ENCODE peak calls at places on chromosomes 16 and 17, in eight cellular contexts. E, I, B, M, A, C, X and S are unnamed samples. For H3K36me3, the result is how much of the 10 kb centered on the place peaks cover.

GRCh38 chr17:10226930-10227695 is 28.7 kb upstream of the GAS7 start:
- DNase-seq in E (peak), B (no peak), I (peak), A (no peak), C (peak), M (no peak), X (peak), S (no peak)

GRCh38 chr17:48492401-48493298 is 38.2 kb downstream of the HOXB1 start:
- DNase-seq in A (peak), E (peak), X (peak), I (no peak), C (peak), B (no peak), M (no peak), S (no peak)

GRCh38 chr17:59311051-59311468 is 20.4 kb upstream of the YPEL2 start:
- DNase-seq in M (peak), I (peak), X (no peak), A (no peak), E (peak), C (no peak), B (no peak), S (no peak)

GRCh38 chr16:22400899-22401298 is 26.5 kb upstream of the CDR2 start:
- DNase-seq in E (no peak), I (no peak), M (no peak), X (no peak), C (no peak), A (no peak), B (no peak), S (no peak)

GRCh38 chr17:37182786-37183185 is 193.0 kb upstream of the C17orf78 start:
- DNase-seq in X (no peak), B (no peak), I (no peak), A (peak), E (no peak), M (peak), C (no peak), S (no peak)

GRCh38 chr17:72258711-72259110 is 137.9 kb downstream of the SOX9 start:
- DNase-seq in I (no peak), E (no peak), M (no peak), A (no peak), B (no peak), C (no peak), X (no peak), S (no peak)

GRCh38 chr16:74984194-74984669 is 691 bp downstream of the WDR59 start:
- DNase-seq in X (no peak), B (no peak), E (no peak), I (no peak), A (peak), C (no peak), M (peak), S (no peak)

GRCh38 chr16:66660422-66661209 is 35.9 kb downstream of the CMTM4 start:
- DNase-seq in E (peak), C (peak), A (peak), X (peak), I (no peak), M (peak), B (peak), S (peak)

GRCh38 chr17:53127331-53127730 is 695.4 kb upstream of the KIF2B start:
- DNase-seq in A (no peak), B (no peak), M (no peak), C (no peak), X (no peak), E (no peak), I (no peak), S (no peak)

GRCh38 chr17:35163886-35164285 is 16.3 kb downstream of the UNC45B start:
- DNase-seq in E (no peak), X (no peak), B (no peak), M (no peak), C (no peak), I (no peak), A (no peak), S (no peak)

GRCh38 chr17:35160354-35161201 is 13.0 kb downstream of the UNC45B start:
- DNase-seq in A (no peak), E (no peak), I (no peak), B (no peak), M (no peak), X (peak), C (no peak), S (no peak)

GRCh38 chr17:35159926-35160325 is 12.3 kb downstream of the UNC45B start:
- DNase-seq in I (no peak), E (no peak), B (no peak), A (no peak), C (no peak), M (peak), X (no peak), S (no peak)

GRCh38 chr17:35162755-35163154 is 15.1 kb downstream of the UNC45B start:
- DNase-seq in A (no peak), C (no peak), X (no peak), E (no peak), I (no peak), B (no peak), M (no peak), S (no peak)

GRCh38 chr17:35161281-35161761 is 13.7 kb downstream of the UNC45B start:
- DNase-seq in A (no peak), E (no peak), X (no peak), B (no peak), C (no peak), I (no peak), M (peak), S (no peak)
- H3K4me3 ChIP-seq in A (no peak), E (no peak), X (no peak), B (no peak), C (no peak), I (no peak), M (no peak), S (no peak)

DNA sequence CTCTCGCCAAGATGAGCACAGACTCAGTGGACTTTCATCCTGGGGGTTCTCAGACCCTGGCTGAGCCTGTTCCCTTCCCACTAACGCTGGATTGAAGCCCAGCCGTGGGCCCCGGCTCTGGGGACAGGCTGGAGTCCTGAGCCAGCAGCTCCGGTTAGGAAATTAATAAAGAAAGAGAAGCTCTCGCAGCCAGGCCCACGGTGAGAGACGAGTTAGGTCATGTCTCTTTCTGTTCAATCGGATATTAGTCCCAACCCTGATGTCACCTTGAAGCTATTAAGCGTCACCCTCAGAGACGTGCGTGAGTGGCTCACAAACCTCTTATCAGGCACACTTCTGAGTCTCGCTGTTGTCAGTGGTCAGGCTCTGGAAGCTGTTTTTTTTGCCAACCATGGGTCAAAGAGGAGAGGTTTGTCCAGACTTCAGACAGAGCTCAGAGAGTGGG is 27.0 kb downstream of the MEOX1 start:
- DNase-seq in A (peak), M (peak), X (no peak), B (no peak), C (peak), I (no peak), E (no peak), S (no peak)
- H3K36me3 ChIP-seq in A (under half), M (under half), X (under half), B (under half), C (under half), I (under half), E (under half), S (under half)

DNA sequence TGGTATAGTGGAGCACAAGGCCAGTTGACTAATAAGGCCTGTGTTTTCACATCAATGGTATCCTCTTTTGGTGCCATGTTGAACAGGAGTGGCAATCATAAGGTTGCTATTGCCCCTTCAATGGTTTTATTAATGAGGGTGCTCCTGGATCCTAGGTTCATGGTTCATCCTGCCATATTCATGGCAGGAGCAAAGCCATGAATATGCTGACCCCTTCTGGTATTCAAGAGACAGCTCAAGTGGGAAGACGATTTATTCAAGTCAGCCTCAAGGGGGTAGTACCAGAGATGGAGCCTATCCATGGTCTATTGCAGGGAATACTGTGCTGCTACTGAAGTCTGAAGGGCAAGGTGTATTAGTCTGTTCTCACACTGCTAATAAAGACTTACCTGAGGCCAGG is 2.6 kb downstream of the ABCA9 start:
- DNase-seq in I (peak), M (no peak), C (no peak), B (no peak), E (no peak), X (no peak), A (no peak), S (no peak)
- TF ChIP-seq CTCF in I (peak), M (no peak), C (no peak), B (no peak), E (no peak), X (no peak), A (no peak), S (no peak)

GRCh38 chr17:74231846-74232713 is 18.7 kb downstream of the TTYH2 start:
- DNase-seq in X (no peak), C (no peak), B (no peak), M (no peak), I (no peak), E (no peak), A (no peak), S (no peak)
- H3K4me3 ChIP-seq in X (no peak), C (no peak), B (no peak), M (no peak), I (no peak), E (no peak), A (no peak), S (no peak)

GRCh38 chr17:16448490-16448889 is 33.1 kb downstream of the TRPV2 start:
- DNase-seq in M (no peak), A (no peak), X (no peak), C (no peak), B (no peak), E (no peak), I (no peak), S (no peak)

GRCh38 chr17:16450028-16450427 is 34.7 kb downstream of the TRPV2 start:
- DNase-seq in A (no peak), C (no peak), I (no peak), X (no peak), M (no peak), E (no peak), B (no peak), S (no peak)

GRCh38 chr17:16449121-16449570 is 33.8 kb downstream of the TRPV2 start:
- DNase-seq in I (no peak), M (peak), A (peak), C (no peak), X (no peak), E (no peak), B (no peak), S (no peak)

GRCh38 chr17:16446338-16446983 is 31.1 kb downstream of the TRPV2 start:
- DNase-seq in B (no peak), I (no peak), A (no peak), X (no peak), E (no peak), C (no peak), M (no peak), S (no peak)

DNA sequence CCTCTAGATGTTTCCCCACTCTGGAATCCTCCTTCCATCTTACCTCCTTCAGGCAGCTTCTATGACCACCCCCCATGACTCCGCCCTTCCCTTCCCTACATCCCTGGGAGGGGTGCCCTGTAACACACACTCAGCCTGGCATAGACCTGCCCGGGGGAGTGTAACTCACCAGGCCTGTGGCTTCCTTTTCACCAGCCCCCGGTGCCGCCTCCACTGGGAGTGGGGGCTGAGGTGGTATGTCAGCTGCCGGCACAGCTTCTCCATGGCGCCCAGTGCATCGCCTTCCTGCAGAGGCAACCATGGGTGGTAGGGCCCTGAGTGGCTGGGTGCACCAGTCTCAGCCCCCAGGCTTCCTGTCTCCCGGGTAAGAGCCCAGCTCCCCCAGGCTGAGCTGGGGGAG is 32.3 kb downstream of the TRPV2 start:
- DNase-seq in B (no peak), I (no peak), E (no peak), A (no peak), M (no peak), X (no peak), C (no peak), S (no peak)
- H3K36me3 ChIP-seq in B (under half), I (under half), E (under half), A (under half), M (under half), X (under half), C (under half), S (under half)

GRCh38 chr16:316741-317464 is 33.9 kb downstream of the PDIA2 start:
- DNase-seq in E (no peak), X (no peak), I (no peak), A (no peak), M (no peak), B (no peak), C (no peak), S (no peak)
- TF ChIP-seq CTCF in E (no peak), X (no peak), I (no peak), A (no peak), M (no peak), B (no peak), C (no peak), S (no peak)

DNA sequence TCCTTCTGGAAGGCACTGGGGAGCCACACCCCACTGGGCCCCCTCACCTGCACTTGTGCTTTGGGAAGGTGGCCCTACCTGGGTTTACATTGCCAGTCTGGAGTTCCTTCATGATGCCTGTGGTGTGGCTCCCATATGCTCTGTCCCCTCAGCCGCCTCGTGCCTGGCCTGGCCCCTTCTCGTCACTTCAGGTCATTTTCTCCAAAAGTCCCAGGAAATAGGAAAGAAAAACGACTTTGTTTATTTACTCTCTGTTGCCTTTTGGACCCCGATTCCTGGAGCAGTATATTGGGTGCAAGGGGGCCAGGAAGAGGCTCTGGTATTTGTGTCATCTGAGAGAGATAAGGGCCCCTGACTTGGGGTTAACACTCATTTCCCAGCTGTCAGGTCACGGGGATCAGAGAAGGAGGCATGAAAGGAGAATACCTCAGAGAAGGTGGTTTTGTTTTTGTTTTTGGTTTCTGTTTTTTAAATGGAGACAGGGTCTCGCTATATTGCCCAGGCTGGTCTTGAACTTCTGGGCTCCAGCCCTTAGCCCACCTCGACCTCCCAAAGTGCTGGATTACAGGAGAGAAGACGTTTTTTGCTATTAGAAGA is 4.7 kb downstream of the SOCS3 start:
- DNase-seq in B (no peak), I (no peak), M (no peak), X (peak), E (no peak), C (no peak), A (no peak), S (no peak)
- H3K4me3 ChIP-seq in B (no peak), I (no peak), M (no peak), X (no peak), E (no peak), C (no peak), A (peak), S (no peak)

GRCh38 chr17:63692195-63692816 is 7.6 kb downstream of the LIMD2 start:
- DNase-seq in C (no peak), X (no peak), E (no peak), A (no peak), M (no peak), B (no peak), I (no peak), S (no peak)
- H3K36me3 ChIP-seq in C (under half), X (half or more), E (half or more), A (under half), M (under half), B (under half), I (under half), S (under half)